ENCODE peak calls at places on chromosomes 6 and 20, in four cellular contexts. One of them, this sample, is unnamed.

GRCh38 chr6:166551797-166552495 is 34.5 kb downstream of the RAMACL start:
- DNase-seq in naive thymus-derived CD4-positive, alpha-beta T cell: no peak
- DNase-seq in endothelial cell of umbilical vein: no peak
- DNase-seq in MM.1S: no peak
- DNase-seq in this sample: no peak

GRCh38 chr20:10047427-10047826 is 12.6 kb downstream of the ANKEF1 start:
- DNase-seq in naive thymus-derived CD4-positive, alpha-beta T cell: no peak
- DNase-seq in endothelial cell of umbilical vein: no peak
- DNase-seq in MM.1S: no peak
- DNase-seq in this sample: no peak

GRCh38 chr6:52317841-52318581 is 33.5 kb upstream of the MCM3 start:
- DNase-seq in naive thymus-derived CD4-positive, alpha-beta T cell: no peak
- DNase-seq in endothelial cell of umbilical vein: no peak
- DNase-seq in MM.1S: no peak
- DNase-seq in this sample: no peak

GRCh38 chr6:164069352-164070022 is 655.0 kb downstream of the QKI start:
- DNase-seq in naive thymus-derived CD4-positive, alpha-beta T cell: no peak
- DNase-seq in endothelial cell of umbilical vein: peak
- DNase-seq in MM.1S: no peak
- DNase-seq in this sample: no peak

GRCh38 chr6:7726416-7727149 is 684 bp downstream of the BMP6 start:
- DNase-seq in naive thymus-derived CD4-positive, alpha-beta T cell: no peak
- DNase-seq in endothelial cell of umbilical vein: no peak
- DNase-seq in MM.1S: peak
- DNase-seq in this sample: no peak

GRCh38 chr6:5132741-5133140 is 47.6 kb downstream of the PPP1R3G start:
- DNase-seq in naive thymus-derived CD4-positive, alpha-beta T cell: no peak
- DNase-seq in endothelial cell of umbilical vein: peak
- DNase-seq in MM.1S: no peak
- DNase-seq in this sample: peak

GRCh38 chr6:38350882-38351281 is 288.8 kb downstream of the BTBD9 start:
- DNase-seq in naive thymus-derived CD4-positive, alpha-beta T cell: no peak
- DNase-seq in endothelial cell of umbilical vein: no peak
- DNase-seq in MM.1S: no peak
- DNase-seq in this sample: no peak

GRCh38 chr6:138973481-138974140 is 14.4 kb downstream of the REPS1 start:
- DNase-seq in naive thymus-derived CD4-positive, alpha-beta T cell: no peak
- DNase-seq in endothelial cell of umbilical vein: peak
- DNase-seq in MM.1S: no peak
- DNase-seq in this sample: no peak

GRCh38 chr6:166772518-166772917 is 145.5 kb upstream of the RPS6KA2 start:
- DNase-seq in naive thymus-derived CD4-positive, alpha-beta T cell: no peak
- DNase-seq in endothelial cell of umbilical vein: no peak
- DNase-seq in MM.1S: no peak
- DNase-seq in this sample: no peak

GRCh38 chr6:71967436-71967835 is 81.1 kb downstream of the RIMS1 start:
- DNase-seq in naive thymus-derived CD4-positive, alpha-beta T cell: no peak
- DNase-seq in endothelial cell of umbilical vein: no peak
- DNase-seq in MM.1S: no peak
- DNase-seq in this sample: no peak

GRCh38 chr6:89669002-89669401 is 30.5 kb upstream of the LYRM2 start:
- DNase-seq in naive thymus-derived CD4-positive, alpha-beta T cell: no peak
- DNase-seq in endothelial cell of umbilical vein: peak
- DNase-seq in MM.1S: no peak
- DNase-seq in this sample: no peak

GRCh38 chr6:144731229-144731628 is 446.1 kb downstream of the UTRN start:
- DNase-seq in naive thymus-derived CD4-positive, alpha-beta T cell: no peak
- DNase-seq in endothelial cell of umbilical vein: no peak
- DNase-seq in MM.1S: no peak
- DNase-seq in this sample: no peak

GRCh38 chr20:49659096-49659495 is 54.6 kb downstream of the B4GALT5 start:
- DNase-seq in naive thymus-derived CD4-positive, alpha-beta T cell: no peak
- DNase-seq in endothelial cell of umbilical vein: no peak
- DNase-seq in MM.1S: no peak
- DNase-seq in this sample: no peak

GRCh38 chr6:106973018-106973840 is 1.3 kb downstream of the CD24 start:
- DNase-seq in naive thymus-derived CD4-positive, alpha-beta T cell: no peak
- DNase-seq in endothelial cell of umbilical vein: no peak
- DNase-seq in MM.1S: no peak
- DNase-seq in this sample: no peak
- H3K4me3 ChIP-seq in naive thymus-derived CD4-positive, alpha-beta T cell: no peak
- H3K4me3 ChIP-seq in endothelial cell of umbilical vein: no peak
- H3K4me3 ChIP-seq in MM.1S: no peak
- H3K4me3 ChIP-seq in this sample: no peak

DNA sequence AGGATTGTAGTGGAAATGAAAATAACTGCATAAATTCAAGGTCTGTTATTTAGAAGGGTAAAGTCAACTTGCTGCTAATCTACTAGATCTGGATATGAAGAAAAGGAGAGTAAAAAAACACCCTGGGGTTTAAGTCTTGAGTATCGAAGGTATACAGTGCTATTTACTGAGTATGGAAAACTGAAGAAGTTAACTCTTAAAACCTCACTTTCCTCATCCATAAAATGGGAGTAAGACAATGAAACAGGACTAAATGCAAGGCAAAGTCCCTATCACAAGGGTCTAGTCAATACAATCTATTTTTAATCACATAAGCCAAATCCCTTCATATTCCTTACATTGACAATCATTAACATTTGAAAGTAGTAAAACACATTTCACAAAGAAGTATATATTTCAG is 2.2 kb downstream of the FBXO5 start:
- DNase-seq in naive thymus-derived CD4-positive, alpha-beta T cell: no peak
- DNase-seq in endothelial cell of umbilical vein: no peak
- DNase-seq in MM.1S: no peak
- DNase-seq in this sample: no peak
- H3K4me3 ChIP-seq in naive thymus-derived CD4-positive, alpha-beta T cell: no peak
- H3K4me3 ChIP-seq in endothelial cell of umbilical vein: no peak
- H3K4me3 ChIP-seq in MM.1S: peak
- H3K4me3 ChIP-seq in this sample: peak

GRCh38 chr6:29961966-29962365 is 19.6 kb downstream of the HLA-A start:
- DNase-seq in naive thymus-derived CD4-positive, alpha-beta T cell: no peak
- DNase-seq in endothelial cell of umbilical vein: no peak
- DNase-seq in MM.1S: no peak
- DNase-seq in this sample: no peak

GRCh38 chr6:29965873-29966601 is 23.7 kb downstream of the HLA-A start:
- DNase-seq in naive thymus-derived CD4-positive, alpha-beta T cell: peak
- DNase-seq in endothelial cell of umbilical vein: peak
- DNase-seq in MM.1S: peak
- DNase-seq in this sample: peak

GRCh38 chr6:29967379-29968010 is 25.2 kb downstream of the HLA-A start:
- DNase-seq in naive thymus-derived CD4-positive, alpha-beta T cell: no peak
- DNase-seq in endothelial cell of umbilical vein: peak
- DNase-seq in MM.1S: peak
- DNase-seq in this sample: no peak

GRCh38 chr6:29964904-29965872 is 22.9 kb downstream of the HLA-A start:
- DNase-seq in naive thymus-derived CD4-positive, alpha-beta T cell: peak
- DNase-seq in endothelial cell of umbilical vein: peak
- DNase-seq in MM.1S: peak
- DNase-seq in this sample: peak

DNA sequence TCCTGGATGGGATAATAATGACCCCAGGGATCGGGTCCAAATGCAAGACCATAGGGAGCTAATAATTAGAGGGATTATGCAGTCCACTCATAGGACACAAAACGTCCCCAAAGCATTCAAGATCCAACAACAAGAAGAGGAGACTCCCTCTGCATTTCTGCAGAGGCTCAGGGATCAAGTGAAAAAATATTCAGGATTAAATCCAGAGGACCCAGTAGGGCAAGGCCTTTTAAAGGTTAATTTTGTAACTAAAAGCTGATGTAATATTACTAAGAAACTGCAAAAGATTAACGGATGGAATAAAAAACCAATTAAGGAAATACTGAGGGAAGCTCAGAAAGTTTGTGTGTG is 22.2 kb downstream of the HLA-A start:
- DNase-seq in naive thymus-derived CD4-positive, alpha-beta T cell: no peak
- DNase-seq in endothelial cell of umbilical vein: no peak
- DNase-seq in MM.1S: no peak
- DNase-seq in this sample: no peak
- H3K4me3 ChIP-seq in naive thymus-derived CD4-positive, alpha-beta T cell: no peak
- H3K4me3 ChIP-seq in endothelial cell of umbilical vein: no peak
- H3K4me3 ChIP-seq in MM.1S: peak
- H3K4me3 ChIP-seq in this sample: peak

GRCh38 chr20:62219101-62219991 is 732 bp downstream of the HRH3 start:
- DNase-seq in naive thymus-derived CD4-positive, alpha-beta T cell: no peak
- DNase-seq in endothelial cell of umbilical vein: no peak
- DNase-seq in MM.1S: no peak
- DNase-seq in this sample: no peak
- H3K4me3 ChIP-seq in naive thymus-derived CD4-positive, alpha-beta T cell: no peak
- H3K4me3 ChIP-seq in endothelial cell of umbilical vein: no peak
- H3K4me3 ChIP-seq in MM.1S: no peak
- H3K4me3 ChIP-seq in this sample: no peak

GRCh38 chr6:81731814-81732213 is 20.7 kb downstream of the TENT5A start:
- DNase-seq in naive thymus-derived CD4-positive, alpha-beta T cell: no peak
- DNase-seq in endothelial cell of umbilical vein: no peak
- DNase-seq in MM.1S: no peak
- DNase-seq in this sample: no peak

GRCh38 chr6:81725127-81725526 is 27.4 kb downstream of the TENT5A start:
- DNase-seq in naive thymus-derived CD4-positive, alpha-beta T cell: no peak
- DNase-seq in endothelial cell of umbilical vein: no peak
- DNase-seq in MM.1S: no peak
- DNase-seq in this sample: no peak

GRCh38 chr6:81722503-81723223 is 29.8 kb downstream of the TENT5A start:
- DNase-seq in naive thymus-derived CD4-positive, alpha-beta T cell: no peak
- DNase-seq in endothelial cell of umbilical vein: no peak
- DNase-seq in MM.1S: no peak
- DNase-seq in this sample: no peak

DNA sequence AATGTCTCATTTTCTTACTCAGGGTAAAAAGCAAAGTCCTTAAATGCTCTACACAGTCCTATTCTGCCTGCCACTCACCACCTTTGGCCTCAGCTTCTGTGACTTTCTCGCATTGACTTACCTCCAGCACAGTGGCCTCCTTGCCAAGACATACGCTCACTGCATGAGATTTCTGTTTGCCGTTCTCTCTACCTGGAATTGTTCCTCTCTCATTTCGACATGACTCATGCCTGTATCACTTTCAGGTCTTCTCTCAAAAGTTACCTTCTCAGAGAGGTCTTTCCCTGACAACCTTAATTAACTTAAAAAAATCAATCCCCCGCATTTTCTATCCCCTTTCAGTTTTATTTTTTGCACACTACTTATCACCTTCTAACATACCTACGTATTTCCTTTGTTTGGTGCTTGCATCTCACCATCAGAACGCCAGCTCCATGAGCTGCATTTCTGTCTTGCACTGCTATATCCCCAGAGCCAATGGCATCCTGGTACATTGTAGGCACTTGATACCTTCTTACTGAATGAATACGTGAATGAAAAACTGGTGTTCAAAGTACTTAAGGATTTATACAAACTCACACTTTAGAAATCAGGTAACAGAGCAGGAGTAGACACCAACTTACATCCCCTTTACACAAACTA is 24.5 kb downstream of the TENT5A start:
- DNase-seq in naive thymus-derived CD4-positive, alpha-beta T cell: no peak
- DNase-seq in endothelial cell of umbilical vein: no peak
- DNase-seq in MM.1S: no peak
- DNase-seq in this sample: no peak
- H3K4me3 ChIP-seq in naive thymus-derived CD4-positive, alpha-beta T cell: no peak
- H3K4me3 ChIP-seq in endothelial cell of umbilical vein: no peak
- H3K4me3 ChIP-seq in MM.1S: no peak
- H3K4me3 ChIP-seq in this sample: no peak

GRCh38 chr6:150654671-150655070 is 55.0 kb downstream of the PLEKHG1 start:
- DNase-seq in naive thymus-derived CD4-positive, alpha-beta T cell: no peak
- DNase-seq in endothelial cell of umbilical vein: no peak
- DNase-seq in MM.1S: no peak
- DNase-seq in this sample: no peak

GRCh38 chr6:150647051-150647450 is 47.4 kb downstream of the PLEKHG1 start:
- DNase-seq in naive thymus-derived CD4-positive, alpha-beta T cell: no peak
- DNase-seq in endothelial cell of umbilical vein: no peak
- DNase-seq in MM.1S: no peak
- DNase-seq in this sample: no peak

GRCh38 chr6:150652848-150653613 is 53.3 kb downstream of the PLEKHG1 start:
- DNase-seq in naive thymus-derived CD4-positive, alpha-beta T cell: no peak
- DNase-seq in endothelial cell of umbilical vein: no peak
- DNase-seq in MM.1S: no peak
- DNase-seq in this sample: no peak

GRCh38 chr6:150656156-150656555 is 56.5 kb downstream of the PLEKHG1 start:
- DNase-seq in naive thymus-derived CD4-positive, alpha-beta T cell: no peak
- DNase-seq in endothelial cell of umbilical vein: no peak
- DNase-seq in MM.1S: no peak
- DNase-seq in this sample: no peak

DNA sequence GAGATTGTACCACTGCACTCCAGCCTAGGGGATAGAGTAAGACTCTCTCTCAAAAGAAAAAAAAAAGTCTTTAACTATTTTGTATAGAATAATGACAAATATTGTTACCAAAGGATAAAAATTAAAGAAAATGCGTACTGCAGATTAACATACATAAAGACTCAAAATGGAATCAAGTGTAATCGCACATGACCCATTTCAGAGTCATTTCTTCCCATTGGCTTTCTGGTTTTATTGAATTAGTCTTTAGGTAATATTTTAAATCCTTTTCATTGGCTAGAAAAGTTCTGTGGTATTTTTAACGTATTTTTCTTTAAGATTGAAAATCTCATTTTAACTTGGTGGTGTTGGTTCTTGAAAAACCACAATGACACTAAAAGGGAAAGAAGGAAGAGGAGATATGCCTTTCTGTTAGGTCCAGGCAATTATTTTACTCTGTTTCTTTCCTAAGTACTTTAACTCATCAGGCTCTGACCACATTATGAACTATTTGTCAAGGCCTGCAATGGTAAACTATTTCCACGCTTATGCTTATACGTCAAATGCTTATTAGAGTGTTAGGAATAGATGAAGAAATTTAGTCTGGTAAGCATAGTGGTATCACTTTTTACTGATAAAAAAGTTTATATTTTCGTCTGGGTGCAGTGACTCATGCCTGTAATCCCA is 52.3 kb downstream of the PLEKHG1 start:
- DNase-seq in naive thymus-derived CD4-positive, alpha-beta T cell: no peak
- DNase-seq in endothelial cell of umbilical vein: no peak
- DNase-seq in MM.1S: no peak
- DNase-seq in this sample: no peak
- H3K4me3 ChIP-seq in naive thymus-derived CD4-positive, alpha-beta T cell: no peak
- H3K4me3 ChIP-seq in endothelial cell of umbilical vein: no peak
- H3K4me3 ChIP-seq in MM.1S: no peak
- H3K4me3 ChIP-seq in this sample: no peak

GRCh38 chr6:28765978-28766351 is 157.8 kb downstream of the TRIM27 start:
- DNase-seq in naive thymus-derived CD4-positive, alpha-beta T cell: no peak
- DNase-seq in endothelial cell of umbilical vein: no peak
- DNase-seq in MM.1S: no peak
- DNase-seq in this sample: no peak
- H3K4me3 ChIP-seq in naive thymus-derived CD4-positive, alpha-beta T cell: no peak
- H3K4me3 ChIP-seq in endothelial cell of umbilical vein: no peak
- H3K4me3 ChIP-seq in MM.1S: no peak
- H3K4me3 ChIP-seq in this sample: no peak

DNA sequence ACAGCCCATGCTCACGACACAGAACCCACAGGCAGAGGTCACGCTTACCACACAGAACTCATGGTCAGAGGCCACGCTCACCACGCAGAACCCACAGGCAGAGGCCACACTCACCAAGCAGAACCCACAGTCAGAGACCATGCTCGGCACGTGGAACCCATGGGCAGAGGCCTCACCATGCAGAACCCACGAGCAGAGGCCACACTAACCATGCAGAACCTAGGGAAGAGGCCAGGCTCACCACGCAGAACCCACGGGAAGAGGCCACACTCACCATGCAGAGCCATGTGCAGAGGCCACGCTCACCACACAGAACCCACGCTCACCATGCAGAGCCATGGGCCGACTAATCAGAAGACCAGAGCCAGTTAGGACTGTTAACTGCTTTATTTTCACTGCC is 203.2 kb upstream of the THBS2 start:
- DNase-seq in naive thymus-derived CD4-positive, alpha-beta T cell: no peak
- DNase-seq in endothelial cell of umbilical vein: no peak
- DNase-seq in MM.1S: no peak
- DNase-seq in this sample: no peak
- H3K4me3 ChIP-seq in naive thymus-derived CD4-positive, alpha-beta T cell: no peak
- H3K4me3 ChIP-seq in endothelial cell of umbilical vein: no peak
- H3K4me3 ChIP-seq in MM.1S: no peak
- H3K4me3 ChIP-seq in this sample: no peak